ENCODE peak calls at places on chromosomes 2 and 18, in five cellular contexts. T is CD8-positive, alpha-beta memory T cell; S is tibial nerve; K is heart left ventricle; N is CD4-positive, alpha-beta memory T cell. G is an unnamed sample. For H3K4me1, the result is how much of the 10 kb centered on the place peaks cover.

GRCh38 chr2:200738590-200738989 is 73.1 kb upstream of the BZW1 start:
- DNase-seq in K (no peak), N (no peak), S (no peak), T (no peak), G (no peak)

GRCh38 chr18:12470382-12471090 is 62.8 kb downstream of the PRELID3A start:
- DNase-seq in K (no peak), S (no peak), T (no peak), N (no peak), G (no peak)

GRCh38 chr2:208373460-208374089 is 33.0 kb upstream of the PTH2R start:
- DNase-seq in N (peak), T (peak), K (no peak), S (no peak), G (peak)

GRCh38 chr18:10953672-10954071 is 195.7 kb downstream of the PIEZO2 start:
- DNase-seq in N (no peak), T (no peak), S (no peak), K (no peak), G (no peak)

GRCh38 chr2:187008111-187008510 is 159.1 kb upstream of the ZSWIM2 start:
- DNase-seq in T (no peak), N (no peak), K (no peak), S (no peak), G (no peak)

GRCh38 chr18:26909599-26910290 is 44.2 kb upstream of the AQP4 start:
- DNase-seq in S (no peak), K (no peak), N (no peak), T (no peak), G (no peak)

GRCh38 chr2:24708537-24709152 is 84.5 kb downstream of the PTRHD1 start:
- DNase-seq in S (no peak), K (no peak), N (no peak), T (no peak), G (no peak)

GRCh38 chr2:142980246-142981068 is 103.0 kb downstream of the KYNU start:
- DNase-seq in S (no peak), N (no peak), K (no peak), T (no peak), G (no peak)

GRCh38 chr2:157107877-157108276 is 149.6 kb upstream of the GALNT5 start:
- DNase-seq in S (no peak), N (no peak), T (no peak), K (no peak), G (no peak)

GRCh38 chr2:236644502-236644911 is 74.9 kb downstream of the ACKR3 start:
- DNase-seq in K (no peak), S (no peak), T (no peak), N (no peak), G (no peak)

GRCh38 chr2:6506311-6507258 is 359.1 kb downstream of the CMPK2 start:
- DNase-seq in N (no peak), K (no peak), T (no peak), S (no peak), G (no peak)

GRCh38 chr2:182509231-182509630 is 82.4 kb upstream of the PDE1A start:
- DNase-seq in S (no peak), T (no peak), N (no peak), K (no peak), G (no peak)

GRCh38 chr2:182506606-182507005 is 79.8 kb upstream of the PDE1A start:
- DNase-seq in K (peak), N (no peak), S (no peak), T (no peak), G (no peak)

GRCh38 chr2:182499706-182500470 is 73.1 kb upstream of the PDE1A start:
- DNase-seq in K (peak), S (no peak), N (no peak), T (no peak), G (no peak)

GRCh38 chr2:182503886-182504285 is 77.0 kb upstream of the PDE1A start:
- DNase-seq in S (no peak), K (no peak), T (no peak), N (no peak), G (no peak)

GRCh38 chr2:182504903-182505302 is 78.1 kb upstream of the PDE1A start:
- DNase-seq in N (no peak), K (peak), S (no peak), T (no peak), G (no peak)
- H3K27ac ChIP-seq in N (no peak), K (peak), S (no peak), T (no peak), G (no peak)

GRCh38 chr2:224973112-224974016 is 68.9 kb downstream of the DOCK10 start:
- DNase-seq in T (peak), K (no peak), S (no peak), N (no peak), G (no peak)
- H3K4me1 ChIP-seq in T (half or more), K (under half), S (under half), N (half or more), G (under half)

DNA sequence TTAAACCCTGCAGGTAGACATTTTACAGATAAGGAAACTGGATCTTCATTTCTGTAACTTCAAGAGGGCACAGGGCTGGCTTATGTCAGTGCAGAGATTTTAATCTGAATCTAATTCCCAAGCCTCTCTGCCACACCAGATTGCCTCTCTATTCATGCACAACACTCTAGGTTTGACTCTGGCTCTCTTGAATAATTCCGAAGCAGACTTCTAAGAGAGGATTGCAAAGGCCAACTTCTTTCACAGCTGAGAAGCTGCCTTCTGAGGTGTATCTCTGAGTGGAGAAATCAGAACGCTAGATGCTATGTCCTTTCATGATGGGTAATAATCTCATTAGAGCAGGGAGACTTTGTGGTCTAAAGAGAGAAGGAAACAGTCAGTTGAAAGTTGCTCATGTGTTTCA is 20.1 kb upstream of the MGAT5 start:
- DNase-seq in N (no peak), K (no peak), S (no peak), T (no peak), G (no peak)
- H3K27ac ChIP-seq in N (peak), K (no peak), S (no peak), T (no peak), G (peak)

GRCh38 chr2:28980368-28981015 is 606 bp upstream of the TOGARAM2 start:
- DNase-seq in T (no peak), K (no peak), N (no peak), S (no peak), G (no peak)

GRCh38 chr2:28981620-28982371 is 698 bp downstream of the TOGARAM2 start:
- DNase-seq in N (no peak), S (no peak), K (no peak), T (no peak), G (no peak)

GRCh38 chr2:28982381-28982950 is 1.4 kb downstream of the TOGARAM2 start:
- DNase-seq in N (no peak), K (no peak), S (no peak), T (no peak), G (no peak)

GRCh38 chr2:28979576-28980366 is 1.3 kb upstream of the TOGARAM2 start:
- DNase-seq in S (no peak), T (no peak), K (peak), N (no peak), G (no peak)

GRCh38 chr2:28981016-28981441 is at the start of gene TOGARAM2:
- DNase-seq in N (no peak), K (peak), T (no peak), S (no peak), G (no peak)
- H3K4me1 ChIP-seq in N (under half), K (under half), T (under half), S (under half), G (under half)

G was measured in effector memory CD4-positive, alpha-beta T cell.